ENCODE peak calls at places on chromosomes 4 and X, in seven cellular contexts. One of them, this sample, is unnamed.
A peak's percentile ranks its signal among the peaks of the same experiment; 100 is the strongest.

GRCh38 chr4:184328022-184328736 is 110.5 kb upstream of the ENPP6 start:
- DNase-seq in PC-9: no peak
- DNase-seq in astrocyte of the spinal cord: no peak
- DNase-seq in SW 1271: no peak
- DNase-seq in GM23248: no peak
- DNase-seq in kidney glomerular epithelial cell: no peak
- DNase-seq in D341Med: no peak
- DNase-seq in this sample: no peak

GRCh38 chrX:101759000-101759399 is 99.3 kb upstream of the ARMCX2 start:
- DNase-seq in PC-9: peak; percentile 37
- DNase-seq in astrocyte of the spinal cord: peak; percentile 43
- DNase-seq in SW 1271: peak; percentile 1
- DNase-seq in GM23248: peak; percentile 60
- DNase-seq in kidney glomerular epithelial cell: peak; percentile 9
- DNase-seq in D341Med: no peak
- DNase-seq in this sample: peak; percentile 49

GRCh38 chrX:134162032-134162431 is 75.0 kb upstream of the CCDC160 start:
- DNase-seq in PC-9: no peak
- DNase-seq in astrocyte of the spinal cord: no peak
- DNase-seq in SW 1271: no peak
- DNase-seq in GM23248: no peak
- DNase-seq in kidney glomerular epithelial cell: no peak
- DNase-seq in D341Med: no peak
- DNase-seq in this sample: no peak

GRCh38 chr4:53365121-53365485 is 758 bp downstream of the SCFD2 start:
- DNase-seq in PC-9: no peak
- DNase-seq in astrocyte of the spinal cord: peak; percentile 18
- DNase-seq in SW 1271: no peak
- DNase-seq in GM23248: peak; percentile 59
- DNase-seq in kidney glomerular epithelial cell: no peak
- DNase-seq in D341Med: no peak
- DNase-seq in this sample: peak; percentile 27

GRCh38 chr4:21699437-21699836 is 249.1 kb downstream of the KCNIP4 start:
- DNase-seq in PC-9: no peak
- DNase-seq in astrocyte of the spinal cord: no peak
- DNase-seq in SW 1271: no peak
- DNase-seq in GM23248: no peak
- DNase-seq in kidney glomerular epithelial cell: no peak
- DNase-seq in D341Med: peak; percentile 61
- DNase-seq in this sample: no peak

GRCh38 chr4:81470456-81471327 is 1.0 kb downstream of the RASGEF1B start:
- DNase-seq in PC-9: no peak
- DNase-seq in astrocyte of the spinal cord: no peak
- DNase-seq in SW 1271: no peak
- DNase-seq in GM23248: peak; percentile 37
- DNase-seq in kidney glomerular epithelial cell: peak; percentile 55
- DNase-seq in D341Med: peak; percentile 51
- DNase-seq in this sample: no peak

GRCh38 chr4:54937501-54937900 is 187.9 kb downstream of the KDR start:
- DNase-seq in PC-9: no peak
- DNase-seq in astrocyte of the spinal cord: peak; percentile 21
- DNase-seq in SW 1271: no peak
- DNase-seq in GM23248: no peak
- DNase-seq in kidney glomerular epithelial cell: no peak
- DNase-seq in D341Med: no peak
- DNase-seq in this sample: no peak

GRCh38 chr4:113838421-113838820 is 76.9 kb upstream of the CAMK2D start:
- DNase-seq in PC-9: no peak
- DNase-seq in astrocyte of the spinal cord: no peak
- DNase-seq in SW 1271: no peak
- DNase-seq in GM23248: no peak
- DNase-seq in kidney glomerular epithelial cell: no peak
- DNase-seq in D341Med: no peak
- DNase-seq in this sample: no peak

GRCh38 chr4:73832651-73833237 is 3.7 kb upstream of the CXCL6 start:
- DNase-seq in PC-9: no peak
- DNase-seq in astrocyte of the spinal cord: peak; percentile 74
- DNase-seq in SW 1271: no peak
- DNase-seq in GM23248: peak; percentile 57
- DNase-seq in kidney glomerular epithelial cell: no peak
- DNase-seq in D341Med: no peak
- DNase-seq in this sample: peak; percentile 56

GRCh38 chr4:57911203-57911602 is 801.0 kb upstream of the IGFBP7 start:
- DNase-seq in PC-9: no peak
- DNase-seq in astrocyte of the spinal cord: no peak
- DNase-seq in SW 1271: no peak
- DNase-seq in GM23248: no peak
- DNase-seq in kidney glomerular epithelial cell: peak; percentile 73
- DNase-seq in D341Med: no peak
- DNase-seq in this sample: no peak

GRCh38 chrX:41381685-41382084 is 47.7 kb downstream of the DDX3X start:
- DNase-seq in PC-9: peak; percentile 86
- DNase-seq in astrocyte of the spinal cord: peak; percentile 73
- DNase-seq in SW 1271: peak; percentile 1
- DNase-seq in GM23248: peak; percentile 68
- DNase-seq in kidney glomerular epithelial cell: peak; percentile 3
- DNase-seq in D341Med: no peak
- DNase-seq in this sample: peak; percentile 90

GRCh38 chr4:54971474-54971950 is 153.9 kb downstream of the KDR start:
- DNase-seq in PC-9: no peak
- DNase-seq in astrocyte of the spinal cord: peak; percentile 74
- DNase-seq in SW 1271: no peak
- DNase-seq in GM23248: peak; percentile 72
- DNase-seq in kidney glomerular epithelial cell: peak; percentile 69
- DNase-seq in D341Med: peak; percentile 61
- DNase-seq in this sample: peak; percentile 53

GRCh38 chrX:56228914-56229313 is 3.2 kb upstream of the KLF8 start:
- DNase-seq in PC-9: no peak
- DNase-seq in astrocyte of the spinal cord: no peak
- DNase-seq in SW 1271: no peak
- DNase-seq in GM23248: peak; percentile 11
- DNase-seq in kidney glomerular epithelial cell: no peak
- DNase-seq in D341Med: no peak
- DNase-seq in this sample: no peak

GRCh38 chr4:2785613-2786012 is 7.3 kb upstream of the SH3BP2 start:
- DNase-seq in PC-9: no peak
- DNase-seq in astrocyte of the spinal cord: no peak
- DNase-seq in SW 1271: no peak
- DNase-seq in GM23248: no peak
- DNase-seq in kidney glomerular epithelial cell: no peak
- DNase-seq in D341Med: no peak
- DNase-seq in this sample: no peak

GRCh38 chr4:152098365-152099060 is 337.7 kb upstream of the GATB start:
- DNase-seq in PC-9: no peak
- DNase-seq in astrocyte of the spinal cord: no peak
- DNase-seq in SW 1271: no peak
- DNase-seq in GM23248: no peak
- DNase-seq in kidney glomerular epithelial cell: no peak
- DNase-seq in D341Med: no peak
- DNase-seq in this sample: no peak

This sample was measured in IMR-90.